ENCODE peak calls at places on chromosomes 4 and X, in seven cellular contexts. D is Peyer's patch, Q is ovary, H is psoas muscle, Y is bronchial epithelial cell, J is nephron progenitor cell, A is upper lobe of left lung. E is an unnamed sample.

GRCh38 chr4:71126719-71127118 is 133.3 kb downstream of the DCK start:
- DNase-seq in D (no peak), Q (no peak), H (no peak), Y (peak; percentile 87), J (no peak), A (no peak), E (no peak)

GRCh38 chr4:15182600-15183222 is 180.4 kb downstream of the CPEB2 start:
- DNase-seq in D (no peak), Q (no peak), H (no peak), Y (peak; percentile 72), J (no peak), A (no peak), E (no peak)

GRCh38 chr4:113849771-113850170 is 88.2 kb upstream of the CAMK2D start:
- DNase-seq in D (no peak), Q (no peak), H (no peak), Y (no peak), J (no peak), A (no peak), E (no peak)

GRCh38 chr4:174591243-174592021 is 69.1 kb upstream of the HPGD start:
- DNase-seq in D (no peak), Q (no peak), H (no peak), Y (no peak), J (no peak), A (no peak), E (no peak)

GRCh38 chrX:17744896-17745523 is 7.7 kb downstream of the SCML1 start:
- DNase-seq in D (no peak), Q (no peak), H (no peak), Y (peak; percentile 14), J (no peak), A (no peak), E (no peak)

GRCh38 chr4:37594095-37594494 is 92.1 kb downstream of the RELL1 start:
- DNase-seq in D (no peak), Q (no peak), H (no peak), Y (peak; percentile 25), J (no peak), A (no peak), E (no peak)

GRCh38 chr4:145049241-145049640 is 48.8 kb downstream of the ANAPC10 start:
- DNase-seq in D (no peak), Q (no peak), H (no peak), Y (no peak), J (no peak), A (no peak), E (no peak)

GRCh38 chr4:146957252-146957651 is 11.6 kb upstream of the TTC29 start:
- DNase-seq in D (no peak), Q (no peak), H (no peak), Y (peak; percentile 68), J (no peak), A (no peak), E (no peak)

GRCh38 chr4:64584981-64585557 is 175.8 kb upstream of the TECRL start:
- DNase-seq in D (no peak), Q (no peak), H (no peak), Y (peak; percentile 19), J (peak; percentile 22), A (no peak), E (peak; percentile 8)

GRCh38 chr4:7650606-7651400 is 216.1 kb upstream of the PSAPL1 start:
- DNase-seq in D (no peak), Q (peak; percentile 43), H (peak; percentile 45), Y (no peak), J (peak; percentile 49), A (peak; percentile 65), E (no peak)
- TF ChIP-seq CTCF in D (no peak), Q (no peak), H (no peak), Y (no peak), J (no peak), A (no peak), E (no peak)

DNA sequence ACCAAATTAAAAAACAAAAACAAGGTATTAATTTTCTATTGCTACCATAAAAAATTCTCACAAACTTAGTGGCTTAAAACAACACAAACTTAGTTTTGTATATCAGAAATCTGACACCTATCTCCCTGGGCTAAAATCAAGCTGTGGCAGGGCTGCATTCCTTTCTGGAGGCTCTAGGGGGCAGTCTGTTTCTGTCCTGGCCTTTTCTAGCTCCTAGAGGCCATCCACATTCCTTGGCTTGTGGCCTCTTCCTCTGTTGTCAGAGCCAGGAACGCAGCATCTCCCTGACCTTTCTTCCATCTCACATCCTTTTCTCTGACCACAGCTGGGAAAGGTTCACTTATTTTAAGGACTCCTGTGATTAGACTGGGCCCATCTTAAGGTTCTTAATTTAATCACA is 38.9 kb upstream of the TLR2 start:
- DNase-seq in D (no peak), Q (no peak), H (no peak), Y (no peak), J (no peak), A (no peak), E (no peak)
- TF ChIP-seq CTCF in D (no peak), Q (no peak), H (no peak), Y (peak; percentile 6), J (no peak), A (peak; percentile 7), E (peak; percentile 6)

DNA sequence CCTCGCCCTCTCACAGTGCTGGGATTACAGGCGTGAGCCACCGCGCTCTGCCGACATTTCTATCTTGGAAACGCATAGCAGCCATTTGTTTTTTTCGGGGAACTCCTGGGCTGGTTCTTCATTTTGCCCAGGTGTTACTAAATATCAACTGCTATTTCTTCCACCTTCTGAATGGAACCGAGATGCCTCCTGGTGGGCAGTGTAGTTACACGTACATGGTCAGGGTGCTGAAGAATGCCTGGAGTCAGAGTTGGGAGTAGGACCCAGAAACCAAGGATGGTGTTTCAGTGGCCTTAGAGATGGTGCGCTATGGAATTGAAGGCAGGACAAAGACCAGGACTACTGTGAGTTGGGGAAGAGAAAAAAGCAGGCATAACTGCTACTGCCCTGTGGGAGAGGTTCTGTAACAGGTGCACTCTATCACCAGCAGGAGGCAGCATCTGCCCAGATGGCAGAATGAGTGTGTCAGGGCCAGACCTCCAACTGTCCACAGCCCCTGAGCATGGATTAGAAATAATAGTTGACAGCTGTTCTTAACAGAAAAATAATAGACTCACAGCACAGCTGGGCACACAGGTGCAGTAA is 81.7 kb downstream of the ZC4H2 start:
- DNase-seq in D (peak; percentile 16), Q (no peak), H (no peak), Y (peak; percentile 13), J (peak; percentile 19), A (no peak), E (peak; percentile 23)
- TF ChIP-seq CTCF in D (peak; percentile 67), Q (no peak), H (peak; percentile 25), Y (peak; percentile 61), J (peak; percentile 37), A (peak; percentile 45), E (peak; percentile 61)

GRCh38 chr4:56253631-56254241 is 133.6 kb downstream of the AASDH start:
- DNase-seq in D (no peak), Q (no peak), H (no peak), Y (no peak), J (no peak), A (no peak), E (no peak)

GRCh38 chr4:56259595-56259994 is 127.7 kb downstream of the AASDH start:
- DNase-seq in D (no peak), Q (no peak), H (no peak), Y (no peak), J (no peak), A (no peak), E (no peak)

GRCh38 chr4:56252561-56253152 is 134.6 kb downstream of the AASDH start:
- DNase-seq in D (no peak), Q (no peak), H (no peak), Y (no peak), J (no peak), A (no peak), E (no peak)

GRCh38 chr4:56260320-56260719 is 127.0 kb downstream of the AASDH start:
- DNase-seq in D (no peak), Q (no peak), H (no peak), Y (no peak), J (no peak), A (no peak), E (no peak)

DNA sequence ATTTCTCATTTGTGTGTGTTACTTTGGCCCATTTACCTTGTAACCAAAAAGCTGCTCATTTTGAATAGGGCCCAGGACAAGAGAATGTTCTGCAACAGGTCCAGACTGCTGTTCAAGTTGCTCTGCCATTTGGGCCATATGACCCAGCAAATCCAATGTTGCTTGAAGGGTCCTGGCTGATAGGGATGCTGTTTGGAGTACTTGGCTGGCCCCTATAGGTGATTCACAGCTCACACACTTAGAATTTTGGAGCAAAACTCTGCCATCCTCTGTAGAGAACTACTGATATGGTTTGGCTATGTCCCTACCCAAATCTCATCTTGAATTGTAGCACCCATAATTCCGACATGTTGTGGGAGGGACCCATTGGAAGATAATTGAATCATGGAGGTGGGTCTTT is 131.5 kb downstream of the AASDH start:
- DNase-seq in D (no peak), Q (no peak), H (no peak), Y (no peak), J (no peak), A (no peak), E (no peak)
- TF ChIP-seq CTCF in D (no peak), Q (no peak), H (no peak), Y (no peak), J (no peak), A (no peak), E (no peak)

GRCh38 chrX:107449490-107450175 is at the start of gene FRMPD3:
- DNase-seq in D (no peak), Q (no peak), H (no peak), Y (no peak), J (peak; percentile 54), A (peak; percentile 70), E (no peak)

GRCh38 chrX:107451754-107452153 is 2.3 kb downstream of the FRMPD3 start:
- DNase-seq in D (no peak), Q (no peak), H (no peak), Y (no peak), J (peak; percentile 31), A (no peak), E (no peak)

GRCh38 chrX:107448625-107449468 is 605 bp upstream of the FRMPD3 start:
- DNase-seq in D (no peak), Q (no peak), H (no peak), Y (no peak), J (peak; percentile 50), A (peak; percentile 32), E (no peak)

GRCh38 chrX:107447642-107448041 is 1.8 kb upstream of the FRMPD3 start:
- DNase-seq in D (no peak), Q (no peak), H (no peak), Y (no peak), J (no peak), A (no peak), E (no peak)

DNA sequence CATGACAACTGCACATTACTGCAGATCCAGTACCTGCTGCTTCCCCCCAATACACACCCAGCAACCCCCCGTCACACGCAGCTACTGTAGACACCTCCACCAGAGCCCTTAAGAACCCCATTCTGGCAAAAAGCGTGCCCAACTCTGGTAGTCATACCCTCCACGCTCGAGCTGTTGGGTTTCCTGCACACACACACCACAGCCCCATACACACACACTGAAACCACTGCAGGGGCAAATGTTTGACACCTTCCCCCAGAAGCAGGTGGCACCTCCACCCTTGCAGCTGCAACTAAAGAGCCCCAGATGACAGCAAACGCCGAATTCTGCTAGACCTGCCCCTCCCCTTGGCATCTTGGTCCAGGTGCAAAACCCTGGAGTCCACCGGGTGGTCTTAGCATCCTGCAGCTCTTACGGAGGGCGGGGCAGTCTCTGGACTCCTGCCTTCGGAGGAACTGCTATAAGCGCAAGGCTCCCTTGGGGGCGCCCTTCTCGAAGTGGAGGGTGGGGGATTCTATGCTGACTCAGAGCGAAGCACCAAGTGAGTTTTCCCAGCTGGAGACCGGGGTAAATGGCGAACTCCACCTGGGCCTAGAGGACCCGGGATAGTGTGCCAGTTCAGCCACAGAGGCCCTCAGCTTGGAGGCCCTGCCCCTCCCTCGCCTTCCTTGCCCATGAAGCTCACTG is 1.5 kb downstream of the FRMPD3 start:
- DNase-seq in D (no peak), Q (peak; percentile 34), H (no peak), Y (no peak), J (peak; percentile 65), A (no peak), E (no peak)
- TF ChIP-seq CTCF in D (no peak), Q (peak; percentile 18), H (no peak), Y (no peak), J (peak; percentile 44), A (no peak), E (peak; percentile 2)